ENCODE peak calls at places on chromosomes 2 and 18, in five cellular contexts. H is astrocyte, B is cardiac muscle cell, Z is ovary, L is fibroblast of lung. A is an unnamed sample. For H3K36me3 and H3K4me1, the result is how much of the 10 kb centered on the place peaks cover.

GRCh38 chr2:101306410-101306809 is 2.1 kb downstream of the RNF149 start:
- DNase-seq in H (no peak), B (no peak), Z (no peak), L (no peak), A (no peak)

GRCh38 chr2:26846334-26846863 is 1.5 kb upstream of the DPYSL5 start:
- DNase-seq in H (peak), B (peak), Z (peak), L (peak), A (peak)

GRCh38 chr2:15919716-15920444 is 20.5 kb upstream of the MYCN start:
- DNase-seq in H (no peak), B (no peak), Z (no peak), L (no peak), A (no peak)

GRCh38 chr2:227147023-227147422 is 17.0 kb downstream of the COL4A4 start:
- DNase-seq in H (peak), B (peak), Z (no peak), L (peak), A (no peak)

GRCh38 chr2:42971947-42972736 is 179.8 kb upstream of the HAAO start:
- DNase-seq in H (no peak), B (no peak), Z (peak), L (peak), A (no peak)

GRCh38 chr2:883260-884026 is 67.2 kb upstream of the SNTG2 start:
- DNase-seq in H (no peak), B (no peak), Z (no peak), L (no peak), A (no peak)

GRCh38 chr2:212157011-212157410 is 381.6 kb downstream of the ERBB4 start:
- DNase-seq in H (peak), B (no peak), Z (no peak), L (peak), A (no peak)

GRCh38 chr18:42614619-42615293 is 500.7 kb downstream of the RIT2 start:
- DNase-seq in H (peak), B (peak), Z (no peak), L (peak), A (no peak)

GRCh38 chr2:217834057-217834620 is 168.7 kb downstream of the TNS1 start:
- DNase-seq in H (no peak), B (no peak), Z (no peak), L (no peak), A (no peak)

GRCh38 chr2:54589340-54590215 is 133.5 kb downstream of the SPTBN1 start:
- DNase-seq in H (no peak), B (peak), Z (no peak), L (peak), A (no peak)

GRCh38 chr2:173401716-173402326 is 47.1 kb downstream of the CDCA7 start:
- DNase-seq in H (no peak), B (peak), Z (no peak), L (peak), A (no peak)

GRCh38 chr2:189074496-189074895 is 100.3 kb downstream of the COL3A1 start:
- DNase-seq in H (no peak), B (no peak), Z (no peak), L (no peak), A (no peak)

GRCh38 chr2:226308981-226309380 is 490.6 kb downstream of the IRS1 start:
- DNase-seq in H (peak), B (no peak), Z (no peak), L (peak), A (no peak)

GRCh38 chr2:75523313-75524275 is 37.1 kb downstream of the EVA1A start:
- DNase-seq in H (peak), B (peak), Z (no peak), L (peak), A (peak)

GRCh38 chr18:58379443-58379842 is 249.4 kb downstream of the ALPK2 start:
- DNase-seq in H (no peak), B (no peak), Z (no peak), L (no peak), A (no peak)

GRCh38 chr2:100821255-100821912 is 1.4 kb downstream of the NPAS2 start:
- DNase-seq in H (no peak), B (peak), Z (no peak), L (no peak), A (no peak)

DNA sequence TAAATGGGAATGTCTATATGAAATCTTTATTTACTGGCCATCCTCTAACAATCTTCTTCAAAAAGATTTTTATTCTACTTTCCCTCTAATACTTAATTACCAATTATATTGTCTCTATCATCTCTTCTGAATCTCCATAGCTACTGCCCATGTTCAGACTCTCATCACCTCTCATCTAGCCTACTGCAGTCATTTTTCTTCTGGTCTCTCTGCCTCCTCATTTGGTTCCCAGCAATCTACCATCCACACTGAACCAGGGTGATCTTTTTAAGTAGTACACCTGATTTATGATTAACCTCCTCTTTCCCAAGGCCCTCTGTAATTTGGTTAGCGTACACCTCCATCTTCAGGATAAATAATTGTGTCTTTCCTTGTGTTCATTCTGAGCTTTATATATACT is 57.6 kb downstream of the NCKAP1 start:
- DNase-seq in H (no peak), B (no peak), Z (no peak), L (no peak), A (no peak)
- H3K36me3 ChIP-seq in H (under half), B (half or more), Z (under half), L (under half), A (half or more)

GRCh38 chr2:71661782-71662181 is 208.4 kb downstream of the DYSF start:
- DNase-seq in H (no peak), B (no peak), Z (no peak), L (no peak), A (no peak)
- H3K4me1 ChIP-seq in H (under half), B (under half), Z (under half), L (under half), A (under half)

GRCh38 chr2:239275037-239275685 is 125.7 kb downstream of the HDAC4 start:
- DNase-seq in H (peak), B (peak), Z (peak), L (peak), A (peak)
- H3K4me3 ChIP-seq in H (peak), B (no peak), Z (peak), L (peak), A (peak)

GRCh38 chr18:79973517-79973916 is 9.1 kb downstream of the HSBP1L1 start:
- DNase-seq in H (no peak), B (no peak), Z (no peak), L (no peak), A (no peak)

GRCh38 chr18:79972720-79973119 is 8.3 kb downstream of the HSBP1L1 start:
- DNase-seq in H (no peak), B (no peak), Z (no peak), L (no peak), A (no peak)

GRCh38 chr18:79970419-79971133 is 6.1 kb downstream of the HSBP1L1 start:
- DNase-seq in H (no peak), B (no peak), Z (no peak), L (no peak), A (no peak)

GRCh38 chr18:79971986-79972385 is 7.5 kb downstream of the HSBP1L1 start:
- DNase-seq in H (no peak), B (no peak), Z (no peak), L (no peak), A (no peak)

GRCh38 chr18:79971211-79971952 is 6.9 kb downstream of the HSBP1L1 start:
- DNase-seq in H (no peak), B (no peak), Z (no peak), L (no peak), A (no peak)
- H3K36me3 ChIP-seq in H (under half), B (under half), Z (under half), L (under half), A (half or more)

DNA sequence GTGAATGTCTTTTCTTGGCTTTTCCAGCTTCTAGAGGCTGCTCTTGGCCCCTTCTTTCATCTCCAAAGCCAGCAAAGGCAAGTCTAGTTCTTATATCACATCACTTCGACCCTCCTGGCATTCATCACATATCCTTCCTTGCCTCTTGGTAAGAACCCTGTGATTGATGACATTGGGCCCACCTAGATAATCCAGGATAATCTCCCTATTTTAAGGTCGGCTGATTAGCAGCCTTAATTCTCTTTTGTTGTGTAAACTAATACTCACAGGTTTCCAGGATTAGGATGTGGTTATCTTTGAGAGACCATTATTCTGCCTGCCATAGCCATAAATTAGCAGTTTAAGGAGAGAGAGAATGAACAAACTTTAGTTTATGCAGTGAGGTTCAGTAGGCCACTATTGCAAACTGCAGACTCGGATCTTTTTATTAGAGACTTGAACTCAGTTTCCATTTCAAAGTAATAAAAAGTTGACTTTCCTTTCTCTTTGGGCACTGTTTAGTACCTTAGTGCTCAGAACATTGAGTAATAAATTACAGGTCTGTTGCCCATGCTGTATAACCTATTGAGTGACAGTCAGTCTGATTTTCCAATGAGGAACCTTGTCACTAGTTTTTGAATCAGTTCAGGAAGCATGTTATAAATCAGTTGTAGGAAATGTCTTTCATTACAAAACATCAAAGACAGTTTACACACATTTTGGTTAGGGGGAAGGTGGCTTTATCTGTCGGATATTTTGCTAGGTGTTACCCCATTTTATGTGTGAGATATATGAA is 4.5 kb downstream of the NDUFV2 start:
- DNase-seq in H (no peak), B (no peak), Z (no peak), L (no peak), A (no peak)
- H3K4me1 ChIP-seq in H (under half), B (half or more), Z (under half), L (under half), A (half or more)

GRCh38 chr2:137975280-137976271 is 11.3 kb downstream of the HNMT start:
- DNase-seq in H (no peak), B (no peak), Z (no peak), L (no peak), A (no peak)
- H3K4me3 ChIP-seq in H (no peak), B (no peak), Z (no peak), L (no peak), A (no peak)

GRCh38 chr2:230998882-230999281 is 3.0 kb downstream of the SPATA3 start:
- DNase-seq in H (no peak), B (peak), Z (no peak), L (no peak), A (no peak)

GRCh38 chr2:230999477-230999876 is 3.6 kb downstream of the SPATA3 start:
- DNase-seq in H (no peak), B (no peak), Z (no peak), L (no peak), A (no peak)

GRCh38 chr2:230996661-230997060 is 740 bp downstream of the SPATA3 start:
- DNase-seq in H (no peak), B (no peak), Z (no peak), L (no peak), A (no peak)

GRCh38 chr2:230991598-230991997 is 4.3 kb upstream of the SPATA3 start:
- DNase-seq in H (no peak), B (no peak), Z (no peak), L (no peak), A (no peak)

GRCh38 chr2:230995821-230996220 is at the start of gene SPATA3:
- DNase-seq in H (no peak), B (no peak), Z (no peak), L (no peak), A (no peak)
- H3K36me3 ChIP-seq in H (under half), B (under half), Z (under half), L (under half), A (under half)

DNA sequence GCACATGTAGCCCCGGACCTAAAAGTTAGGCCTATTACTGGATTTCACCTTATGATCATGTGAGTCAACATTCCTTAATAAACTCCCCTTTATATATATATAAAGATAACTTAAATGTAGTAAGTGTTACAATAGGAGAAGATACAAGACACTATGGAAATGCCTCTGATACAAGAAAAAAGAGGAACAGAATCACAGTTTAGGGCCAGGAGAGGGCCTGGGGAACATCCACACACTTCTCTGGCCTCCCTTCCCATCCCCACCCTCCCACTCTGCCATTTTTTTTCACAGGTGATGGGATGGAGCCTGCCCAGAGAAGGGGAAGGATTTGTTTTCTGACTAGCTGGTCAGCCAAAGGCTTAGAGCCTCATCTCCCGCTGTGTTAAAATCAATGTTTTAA is 6.4 kb downstream of the CDC42EP3 start:
- DNase-seq in H (no peak), B (no peak), Z (no peak), L (no peak), A (no peak)
- H3K4me1 ChIP-seq in H (under half), B (half or more), Z (under half), L (under half), A (under half)

GRCh38 chr2:201233192-201234166 is 26.9 kb upstream of the CASP8 start:
- DNase-seq in H (peak), B (peak), Z (peak), L (peak), A (peak)
- H3K4me3 ChIP-seq in H (no peak), B (no peak), Z (peak), L (no peak), A (peak)

GRCh38 chr2:207085110-207085509 is 80.6 kb downstream of the KLF7 start:
- DNase-seq in H (no peak), B (no peak), Z (no peak), L (no peak), A (no peak)

GRCh38 chr2:207086136-207086535 is 79.6 kb downstream of the KLF7 start:
- DNase-seq in H (no peak), B (no peak), Z (no peak), L (no peak), A (no peak)

GRCh38 chr2:207082619-207083018 is 83.1 kb downstream of the KLF7 start:
- DNase-seq in H (no peak), B (no peak), Z (no peak), L (no peak), A (no peak)

GRCh38 chr2:207087046-207087902 is 78.5 kb downstream of the KLF7 start:
- DNase-seq in H (no peak), B (no peak), Z (no peak), L (no peak), A (no peak)

DNA sequence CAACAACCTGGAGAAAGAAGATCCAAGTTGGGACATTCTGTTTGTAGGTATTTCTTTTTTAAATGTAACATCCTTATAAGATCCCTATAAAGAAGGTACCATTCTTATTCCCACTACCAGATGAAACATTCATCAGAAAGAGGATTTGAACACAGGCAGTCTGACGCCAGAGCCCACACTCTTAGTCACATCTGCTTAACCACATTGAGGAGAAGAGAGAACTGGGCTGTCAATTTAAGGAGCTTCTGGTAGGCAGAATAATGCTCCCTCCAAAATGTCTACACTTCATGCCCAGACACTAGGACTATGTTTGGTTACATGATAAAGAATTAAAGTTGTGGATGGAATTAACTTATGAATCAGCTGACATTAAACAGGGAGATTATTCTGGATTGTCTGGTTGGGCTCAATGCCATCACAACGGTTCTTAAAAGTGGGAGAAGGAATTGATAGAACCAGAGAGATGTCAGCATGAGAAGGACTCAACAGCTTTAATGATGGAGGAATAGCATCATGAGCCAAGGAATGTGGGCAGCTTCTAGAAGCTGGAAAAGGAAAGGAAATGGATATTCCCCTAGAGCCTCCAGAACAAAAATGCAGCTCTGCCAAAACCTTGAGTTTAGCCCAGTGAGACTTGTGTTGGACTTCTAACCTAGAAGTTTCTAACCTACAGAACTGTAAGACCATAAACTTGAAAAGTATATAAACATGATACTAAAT is 82.2 kb downstream of the KLF7 start:
- DNase-seq in H (peak), B (peak), Z (no peak), L (peak), A (peak)
- H3K36me3 ChIP-seq in H (half or more), B (under half), Z (under half), L (under half), A (half or more)

A was measured in SJSA1.